ENCODE peak calls at places on chromosome 11, in four cellular contexts. One of them, this sample, is unnamed.

GRCh38 chr11:129733384-129733783 is 82.3 kb upstream of the TMEM45B start:
- DNase-seq in tibial artery: no peak
- DNase-seq in AG04449: no peak
- DNase-seq in sigmoid colon: no peak
- DNase-seq in this sample: no peak

GRCh38 chr11:64843971-64844329 is 503 bp downstream of the CDC42BPG start:
- DNase-seq in tibial artery: no peak
- DNase-seq in AG04449: no peak
- DNase-seq in sigmoid colon: no peak
- DNase-seq in this sample: no peak

GRCh38 chr11:30573951-30574350 is 12.2 kb downstream of the MPPED2 start:
- DNase-seq in tibial artery: no peak
- DNase-seq in AG04449: no peak
- DNase-seq in sigmoid colon: no peak
- DNase-seq in this sample: no peak

GRCh38 chr11:35223429-35223828 is 84.5 kb downstream of the CD44 start:
- DNase-seq in tibial artery: no peak
- DNase-seq in AG04449: no peak
- DNase-seq in sigmoid colon: peak
- DNase-seq in this sample: peak

GRCh38 chr11:58318532-58318931 is 40.3 kb downstream of the OR5B17 start:
- DNase-seq in tibial artery: no peak
- DNase-seq in AG04449: no peak
- DNase-seq in sigmoid colon: no peak
- DNase-seq in this sample: no peak

GRCh38 chr11:105968021-105968697 is 53.9 kb downstream of the MSANTD4 start:
- DNase-seq in tibial artery: no peak
- DNase-seq in AG04449: no peak
- DNase-seq in sigmoid colon: no peak
- DNase-seq in this sample: peak

GRCh38 chr11:32400196-32400595 is 35.1 kb downstream of the WT1 start:
- DNase-seq in tibial artery: no peak
- DNase-seq in AG04449: no peak
- DNase-seq in sigmoid colon: no peak
- DNase-seq in this sample: no peak

GRCh38 chr11:109972939-109973338 is 120.3 kb upstream of the ZC3H12C start:
- DNase-seq in tibial artery: no peak
- DNase-seq in AG04449: no peak
- DNase-seq in sigmoid colon: no peak
- DNase-seq in this sample: no peak

GRCh38 chr11:106087815-106088435 is 10.5 kb downstream of the AASDHPPT start:
- DNase-seq in tibial artery: peak
- DNase-seq in AG04449: no peak
- DNase-seq in sigmoid colon: peak
- DNase-seq in this sample: no peak

GRCh38 chr11:119905162-119905561 is 176.2 kb upstream of the NECTIN1 start:
- DNase-seq in tibial artery: no peak
- DNase-seq in AG04449: no peak
- DNase-seq in sigmoid colon: no peak
- DNase-seq in this sample: no peak

GRCh38 chr11:10038916-10039315 is 255.1 kb downstream of the SBF2 start:
- DNase-seq in tibial artery: no peak
- DNase-seq in AG04449: no peak
- DNase-seq in sigmoid colon: no peak
- DNase-seq in this sample: no peak

GRCh38 chr11:92880391-92880790 is 89.1 kb upstream of the MTNR1B start:
- DNase-seq in tibial artery: no peak
- DNase-seq in AG04449: peak
- DNase-seq in sigmoid colon: no peak
- DNase-seq in this sample: no peak

GRCh38 chr11:118172356-118172755 is 4.1 kb downstream of the SCN2B start:
- DNase-seq in tibial artery: no peak
- DNase-seq in AG04449: no peak
- DNase-seq in sigmoid colon: no peak
- DNase-seq in this sample: no peak

GRCh38 chr11:118170231-118170630 is 6.2 kb downstream of the SCN2B start:
- DNase-seq in tibial artery: no peak
- DNase-seq in AG04449: no peak
- DNase-seq in sigmoid colon: no peak
- DNase-seq in this sample: no peak

GRCh38 chr11:118170892-118171273 is 5.6 kb downstream of the SCN2B start:
- DNase-seq in tibial artery: no peak
- DNase-seq in AG04449: no peak
- DNase-seq in sigmoid colon: no peak
- DNase-seq in this sample: no peak

GRCh38 chr11:118169300-118170140 is 6.9 kb downstream of the SCN2B start:
- DNase-seq in tibial artery: no peak
- DNase-seq in AG04449: no peak
- DNase-seq in sigmoid colon: no peak
- DNase-seq in this sample: no peak

GRCh38 chr11:118171274-118172062 is 5.0 kb downstream of the SCN2B start:
- DNase-seq in tibial artery: peak
- DNase-seq in AG04449: no peak
- DNase-seq in sigmoid colon: peak
- DNase-seq in this sample: no peak
- H3K4me3 ChIP-seq in tibial artery: no peak
- H3K4me3 ChIP-seq in AG04449: no peak
- H3K4me3 ChIP-seq in sigmoid colon: no peak
- H3K4me3 ChIP-seq in this sample: no peak

GRCh38 chr11:75270896-75271415 is 30.4 kb downstream of the TPBGL start:
- DNase-seq in tibial artery: no peak
- DNase-seq in AG04449: no peak
- DNase-seq in sigmoid colon: peak
- DNase-seq in this sample: no peak
- TF ChIP-seq CTCF in tibial artery: no peak
- TF ChIP-seq CTCF in AG04449: peak
- TF ChIP-seq CTCF in sigmoid colon: no peak
- TF ChIP-seq CTCF in this sample: peak

GRCh38 chr11:3856856-3857553 is 1.5 kb downstream of the STIM1 start:
- DNase-seq in tibial artery: no peak
- DNase-seq in AG04449: no peak
- DNase-seq in sigmoid colon: no peak
- DNase-seq in this sample: no peak
- H3K4me3 ChIP-seq in tibial artery: peak
- H3K4me3 ChIP-seq in AG04449: peak
- H3K4me3 ChIP-seq in sigmoid colon: peak
- H3K4me3 ChIP-seq in this sample: peak

DNA sequence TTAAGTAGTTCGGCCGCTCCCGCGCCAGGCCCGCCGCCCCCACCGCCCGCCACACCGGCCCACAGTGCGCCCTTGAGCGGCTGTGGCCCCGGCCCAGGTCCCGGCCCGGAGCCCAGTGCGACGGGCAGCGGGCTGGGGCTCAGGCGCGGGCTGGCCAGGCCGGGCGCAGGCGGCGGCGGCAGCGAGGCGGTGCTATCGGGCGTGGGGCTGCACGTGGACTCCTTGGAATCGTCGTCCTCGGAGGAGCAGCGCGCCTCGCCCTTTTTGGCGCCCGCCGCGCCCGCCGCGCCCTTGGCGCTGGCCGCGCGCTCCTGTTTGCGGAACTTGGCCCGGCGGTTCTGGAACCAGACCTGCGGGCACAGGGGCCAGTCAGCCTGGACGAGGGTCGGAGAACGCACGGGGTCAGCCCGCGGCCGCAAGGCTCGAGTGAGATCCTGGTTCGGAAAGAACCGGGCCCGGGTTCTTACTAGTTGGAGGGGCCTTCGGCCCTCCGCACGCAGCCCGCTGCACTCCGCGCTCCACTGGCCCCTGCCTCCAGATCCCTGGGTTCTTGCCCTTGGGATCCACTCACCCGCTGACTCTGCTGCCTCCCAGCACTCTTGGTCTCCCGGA is 4.0 kb downstream of the PHOX2A start:
- DNase-seq in tibial artery: no peak
- DNase-seq in AG04449: no peak
- DNase-seq in sigmoid colon: peak
- DNase-seq in this sample: no peak
- TF ChIP-seq CTCF in tibial artery: no peak
- TF ChIP-seq CTCF in AG04449: no peak
- TF ChIP-seq CTCF in sigmoid colon: no peak
- TF ChIP-seq CTCF in this sample: no peak

GRCh38 chr11:60844045-60844869 is 2.3 kb downstream of the CCDC86 start:
- DNase-seq in tibial artery: no peak
- DNase-seq in AG04449: no peak
- DNase-seq in sigmoid colon: no peak
- DNase-seq in this sample: no peak
- H3K4me3 ChIP-seq in tibial artery: no peak
- H3K4me3 ChIP-seq in AG04449: peak
- H3K4me3 ChIP-seq in sigmoid colon: peak
- H3K4me3 ChIP-seq in this sample: peak

This sample was measured in HFF-Myc.